ENCODE peak calls at places on chromosome 18, in four cellular contexts. B, M, D and Z are unnamed samples.

GRCh38 chr18:28735731-28736130 is 558.8 kb upstream of the CDH2 start:
- DNase-seq in B (peak), M (no peak), D (no peak), Z (no peak)

GRCh38 chr18:6901283-6901926 is 171.9 kb downstream of the ARHGAP28 start:
- DNase-seq in B (no peak), M (no peak), D (no peak), Z (no peak)

GRCh38 chr18:74790451-74790850 is 192.8 kb downstream of the ZNF407 start:
- DNase-seq in B (no peak), M (no peak), D (no peak), Z (no peak)

GRCh38 chr18:55069497-55069896 is 110.2 kb upstream of the CCDC68 start:
- DNase-seq in B (no peak), M (no peak), D (no peak), Z (no peak)

GRCh38 chr18:10013621-10014543 is 100.1 kb downstream of the VAPA start:
- DNase-seq in B (no peak), M (no peak), D (no peak), Z (no peak)

GRCh38 chr18:45834303-45834702 is 8.8 kb downstream of the SIGLEC15 start:
- DNase-seq in B (no peak), M (no peak), D (peak), Z (no peak)

GRCh38 chr18:74733592-74733991 is 135.9 kb downstream of the ZNF407 start:
- DNase-seq in B (no peak), M (no peak), D (no peak), Z (no peak)

GRCh38 chr18:59874166-59874565 is 25.6 kb upstream of the PMAIP1 start:
- DNase-seq in B (peak), M (no peak), D (no peak), Z (no peak)

GRCh38 chr18:48460929-48461583 is 51.9 kb upstream of the ZBTB7C start:
- DNase-seq in B (no peak), M (no peak), D (no peak), Z (no peak)

GRCh38 chr18:69995774-69996173 is 48.1 kb upstream of the CD226 start:
- DNase-seq in B (no peak), M (no peak), D (no peak), Z (no peak)

GRCh38 chr18:39274535-39274934 is 1708.9 kb upstream of the CELF4 start:
- DNase-seq in B (no peak), M (no peak), D (no peak), Z (no peak)
- TF ChIP-seq CTCF in B (no peak), M (no peak), D (no peak), Z (no peak)

DNA sequence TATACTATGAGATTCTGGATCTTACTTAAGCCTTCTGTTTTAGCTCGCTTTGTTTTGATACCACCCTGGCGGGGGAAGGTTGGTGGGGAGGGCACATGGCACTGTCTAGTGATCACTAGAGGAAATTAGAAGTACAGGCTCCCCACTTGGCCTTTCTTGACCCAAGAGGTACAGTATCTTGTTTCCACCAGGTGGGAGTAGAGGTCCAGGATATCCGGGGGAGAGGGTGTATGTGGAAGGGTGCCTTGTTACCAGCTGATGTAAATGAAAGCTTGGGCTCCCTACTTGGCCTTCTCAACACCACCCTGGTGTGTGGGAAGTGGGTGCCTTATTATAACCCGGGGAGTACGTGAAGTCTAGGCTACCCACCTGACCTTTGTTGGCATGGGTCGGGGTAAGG is 7.5 kb downstream of the GALNT1 start:
- DNase-seq in B (no peak), M (no peak), D (no peak), Z (no peak)
- TF ChIP-seq CTCF in B (no peak), M (no peak), D (no peak), Z (no peak)

GRCh38 chr18:50011813-50012445 is 183.0 kb downstream of the MYO5B start:
- DNase-seq in B (peak), M (no peak), D (no peak), Z (no peak)

GRCh38 chr18:50009772-50010171 is 185.2 kb downstream of the MYO5B start:
- DNase-seq in B (peak), M (peak), D (peak), Z (peak)

GRCh38 chr18:50008306-50008705 is 186.6 kb downstream of the MYO5B start:
- DNase-seq in B (no peak), M (no peak), D (no peak), Z (no peak)

GRCh38 chr18:50004013-50004412 is 190.7 kb upstream of the ACAA2 start:
- DNase-seq in B (no peak), M (no peak), D (no peak), Z (no peak)

GRCh38 chr18:50006470-50007046 is 188.4 kb downstream of the MYO5B start:
- DNase-seq in B (no peak), M (no peak), D (no peak), Z (no peak)
- TF ChIP-seq CTCF in B (no peak), M (no peak), D (no peak), Z (no peak)

DNA sequence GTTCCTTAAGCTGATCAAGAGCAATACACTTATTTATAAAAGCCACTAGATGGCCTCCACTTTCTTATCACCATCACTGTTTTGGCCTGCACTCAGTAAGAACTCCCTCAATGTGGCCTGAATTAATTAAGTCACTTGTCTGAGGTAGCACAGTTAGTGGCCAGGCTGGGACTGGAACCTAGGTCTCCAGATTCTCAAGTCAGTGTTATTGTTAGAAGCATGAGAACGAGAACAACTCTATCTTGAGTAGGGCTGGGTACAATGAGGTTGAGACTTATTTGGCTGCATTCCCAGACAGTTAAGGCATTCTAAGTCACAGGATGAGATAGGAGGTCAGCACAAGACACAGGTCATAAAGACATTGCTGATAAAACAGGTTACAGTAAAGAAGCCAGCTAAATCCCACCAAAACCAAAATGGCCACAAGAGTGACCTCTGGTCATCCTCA is 115.8 kb downstream of the SS18 start:
- DNase-seq in B (no peak), M (no peak), D (no peak), Z (no peak)
- TF ChIP-seq CTCF in B (no peak), M (no peak), D (no peak), Z (no peak)

GRCh38 chr18:21363411-21363810 is 121.4 kb downstream of the GREB1L start:
- DNase-seq in B (no peak), M (peak), D (no peak), Z (no peak)

GRCh38 chr18:21364471-21364870 is 122.4 kb downstream of the GREB1L start:
- DNase-seq in B (no peak), M (no peak), D (no peak), Z (no peak)

GRCh38 chr18:21359746-21360145 is 117.7 kb downstream of the GREB1L start:
- DNase-seq in B (peak), M (no peak), D (no peak), Z (no peak)

GRCh38 chr18:21361297-21361880 is 119.4 kb downstream of the GREB1L start:
- DNase-seq in B (no peak), M (peak), D (no peak), Z (no peak)

DNA sequence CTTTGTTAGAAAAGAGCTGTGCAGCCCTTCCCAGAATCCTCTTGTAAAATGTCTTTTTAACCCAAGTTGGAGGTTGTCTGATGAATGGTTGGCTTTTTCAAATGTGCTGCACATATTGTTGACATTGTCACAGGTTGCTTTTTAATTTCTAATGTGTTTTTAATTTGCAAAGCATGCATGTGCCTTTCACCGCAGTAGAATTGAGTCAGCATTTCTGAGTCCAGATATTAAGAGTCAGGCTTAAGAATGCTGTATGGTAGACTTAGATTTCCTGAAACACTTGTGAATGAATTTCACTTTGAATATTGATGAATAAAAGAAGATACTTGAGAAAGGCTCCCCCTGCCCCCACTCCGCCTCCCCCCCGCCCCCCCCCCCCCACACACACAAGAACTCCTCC is 120.9 kb downstream of the GREB1L start:
- DNase-seq in B (peak), M (peak), D (no peak), Z (no peak)
- TF ChIP-seq CTCF in B (no peak), M (no peak), D (no peak), Z (no peak)

GRCh38 chr18:51029694-51030536 is at the start of gene SMAD4:
- DNase-seq in B (peak), M (peak), D (peak), Z (peak)

GRCh38 chr18:51028201-51028805 is 1.7 kb upstream of the SMAD4 start:
- DNase-seq in B (peak), M (no peak), D (peak), Z (no peak)

GRCh38 chr18:51030537-51031258 is 685 bp downstream of the SMAD4 start:
- DNase-seq in B (peak), M (peak), D (peak), Z (peak)

GRCh38 chr18:51032193-51032592 is 2.2 kb downstream of the SMAD4 start:
- DNase-seq in B (no peak), M (no peak), D (no peak), Z (no peak)

DNA sequence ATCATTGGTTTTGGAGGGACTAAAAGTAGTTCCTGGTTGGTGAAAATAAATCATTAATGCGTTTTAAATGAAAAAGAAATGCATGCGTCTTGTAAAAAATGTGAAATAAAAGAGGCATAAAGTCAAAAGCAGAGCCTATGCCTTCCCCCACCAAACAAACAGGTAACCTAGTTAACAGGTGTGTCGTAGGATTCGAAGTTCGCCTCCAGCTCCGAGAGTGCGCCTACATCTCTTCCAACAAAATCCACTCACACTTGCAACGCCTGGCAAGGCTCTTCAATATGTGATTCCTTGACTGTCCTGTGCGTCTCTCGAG is 677 bp upstream of the SMAD4 start:
- DNase-seq in B (no peak), M (no peak), D (no peak), Z (no peak)
- TF ChIP-seq CTCF in B (no peak), M (no peak), D (no peak), Z (no peak)

DNA sequence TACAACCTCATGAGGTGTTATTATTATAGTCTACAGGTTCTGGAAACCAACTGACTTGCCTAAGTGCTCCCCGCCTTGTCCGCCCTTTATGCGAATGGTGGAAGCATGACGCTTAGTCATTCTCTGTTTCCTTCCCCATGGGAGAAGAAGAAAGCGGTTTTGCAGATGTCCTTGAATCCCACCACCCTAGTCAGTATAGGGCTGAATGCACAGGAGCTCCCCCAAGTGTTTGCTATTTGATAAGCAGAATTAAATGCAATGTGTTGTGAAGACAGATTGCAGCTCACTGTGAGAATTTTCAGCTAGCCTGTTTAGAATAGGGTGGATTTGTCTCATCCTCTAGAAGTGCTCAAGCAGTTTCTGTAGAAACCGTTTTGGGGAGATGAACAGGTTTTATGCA is 652.0 kb downstream of the DCC start:
- DNase-seq in B (no peak), M (no peak), D (no peak), Z (no peak)
- TF ChIP-seq CTCF in B (no peak), M (peak), D (no peak), Z (peak)